ENCODE peak calls at places on chromosomes 3 and 15, in seven cellular contexts. One of them, this sample, is unnamed.

GRCh38 chr3:52743152-52743551 is 27.6 kb downstream of the NEK4 start:
- DNase-seq in T-helper 9 cell: no peak
- DNase-seq in neural crest cell: no peak
- DNase-seq in T-helper 2 cell: no peak
- DNase-seq in tibial nerve: no peak
- DNase-seq in progenitor cell of endocrine pancreas: no peak
- DNase-seq in AG20443: peak
- DNase-seq in this sample: no peak

GRCh38 chr3:143658869-143659268 is 189.4 kb downstream of the SLC9A9 start:
- DNase-seq in tibial nerve: no peak
- DNase-seq in T-helper 9 cell: no peak
- DNase-seq in progenitor cell of endocrine pancreas: no peak
- DNase-seq in T-helper 2 cell: no peak
- DNase-seq in neural crest cell: no peak
- DNase-seq in AG20443: peak
- DNase-seq in this sample: no peak

GRCh38 chr3:66582721-66583141 is 81.9 kb upstream of the LRIG1 start:
- DNase-seq in tibial nerve: peak
- DNase-seq in AG20443: peak
- DNase-seq in neural crest cell: no peak
- DNase-seq in T-helper 2 cell: peak
- DNase-seq in T-helper 9 cell: peak
- DNase-seq in progenitor cell of endocrine pancreas: no peak
- DNase-seq in this sample: no peak

GRCh38 chr3:56248021-56248420 is 220.2 kb downstream of the ERC2 start:
- DNase-seq in AG20443: no peak
- DNase-seq in neural crest cell: no peak
- DNase-seq in progenitor cell of endocrine pancreas: no peak
- DNase-seq in T-helper 9 cell: no peak
- DNase-seq in T-helper 2 cell: no peak
- DNase-seq in tibial nerve: no peak
- DNase-seq in this sample: no peak

GRCh38 chr15:74172751-74173544 is 562 bp upstream of the ISLR start:
- DNase-seq in AG20443: peak
- DNase-seq in T-helper 9 cell: no peak
- DNase-seq in progenitor cell of endocrine pancreas: no peak
- DNase-seq in tibial nerve: peak
- DNase-seq in T-helper 2 cell: no peak
- DNase-seq in neural crest cell: no peak
- DNase-seq in this sample: peak

GRCh38 chr3:46695177-46695961 is 1.9 kb upstream of the ALS2CL start:
- DNase-seq in AG20443: no peak
- DNase-seq in progenitor cell of endocrine pancreas: peak
- DNase-seq in neural crest cell: peak
- DNase-seq in T-helper 9 cell: peak
- DNase-seq in T-helper 2 cell: peak
- DNase-seq in tibial nerve: peak
- DNase-seq in this sample: peak

GRCh38 chr3:166283856-166284255 is 446.6 kb upstream of the BCHE start:
- DNase-seq in T-helper 9 cell: no peak
- DNase-seq in tibial nerve: no peak
- DNase-seq in T-helper 2 cell: no peak
- DNase-seq in AG20443: peak
- DNase-seq in progenitor cell of endocrine pancreas: no peak
- DNase-seq in neural crest cell: no peak
- DNase-seq in this sample: peak

GRCh38 chr15:64558460-64559179 is 98.2 kb downstream of the ZNF609 start:
- DNase-seq in T-helper 9 cell: no peak
- DNase-seq in AG20443: peak
- DNase-seq in T-helper 2 cell: no peak
- DNase-seq in tibial nerve: no peak
- DNase-seq in progenitor cell of endocrine pancreas: no peak
- DNase-seq in neural crest cell: no peak
- DNase-seq in this sample: no peak

GRCh38 chr15:101152914-101153313 is 98.9 kb downstream of the CHSY1 start:
- DNase-seq in tibial nerve: no peak
- DNase-seq in neural crest cell: peak
- DNase-seq in progenitor cell of endocrine pancreas: no peak
- DNase-seq in T-helper 9 cell: no peak
- DNase-seq in T-helper 2 cell: peak
- DNase-seq in AG20443: no peak
- DNase-seq in this sample: no peak

GRCh38 chr15:65856821-65857455 is 12.4 kb upstream of the RAB11A start:
- DNase-seq in AG20443: peak
- DNase-seq in T-helper 2 cell: peak
- DNase-seq in tibial nerve: peak
- DNase-seq in T-helper 9 cell: peak
- DNase-seq in progenitor cell of endocrine pancreas: no peak
- DNase-seq in neural crest cell: peak
- DNase-seq in this sample: peak

GRCh38 chr3:9388142-9388541 is 9.3 kb upstream of the SETD5 start:
- DNase-seq in AG20443: no peak
- DNase-seq in neural crest cell: no peak
- DNase-seq in tibial nerve: no peak
- DNase-seq in T-helper 9 cell: no peak
- DNase-seq in T-helper 2 cell: no peak
- DNase-seq in progenitor cell of endocrine pancreas: no peak
- DNase-seq in this sample: no peak

GRCh38 chr15:88746451-88746850 is 56.8 kb upstream of the ACAN start:
- DNase-seq in progenitor cell of endocrine pancreas: no peak
- DNase-seq in T-helper 2 cell: no peak
- DNase-seq in tibial nerve: no peak
- DNase-seq in neural crest cell: no peak
- DNase-seq in T-helper 9 cell: no peak
- DNase-seq in AG20443: no peak
- DNase-seq in this sample: no peak

GRCh38 chr3:142104763-142105162 is 44.6 kb downstream of the TFDP2 start:
- DNase-seq in progenitor cell of endocrine pancreas: no peak
- DNase-seq in neural crest cell: no peak
- DNase-seq in T-helper 2 cell: no peak
- DNase-seq in tibial nerve: no peak
- DNase-seq in T-helper 9 cell: no peak
- DNase-seq in AG20443: no peak
- DNase-seq in this sample: no peak

GRCh38 chr3:151974067-151974466 is 100.6 kb downstream of the SUCNR1 start:
- DNase-seq in AG20443: peak
- DNase-seq in neural crest cell: no peak
- DNase-seq in T-helper 2 cell: no peak
- DNase-seq in progenitor cell of endocrine pancreas: no peak
- DNase-seq in tibial nerve: no peak
- DNase-seq in T-helper 9 cell: no peak
- DNase-seq in this sample: no peak

GRCh38 chr3:170767576-170767941 is 102.4 kb downstream of the RPL22L1 start:
- DNase-seq in AG20443: no peak
- DNase-seq in T-helper 2 cell: no peak
- DNase-seq in tibial nerve: no peak
- DNase-seq in neural crest cell: no peak
- DNase-seq in T-helper 9 cell: no peak
- DNase-seq in progenitor cell of endocrine pancreas: no peak
- DNase-seq in this sample: no peak

GRCh38 chr3:42803800-42804112 is 534 bp downstream of the HIGD1A start:
- DNase-seq in neural crest cell: no peak
- DNase-seq in T-helper 2 cell: peak
- DNase-seq in AG20443: peak
- DNase-seq in T-helper 9 cell: peak
- DNase-seq in tibial nerve: no peak
- DNase-seq in progenitor cell of endocrine pancreas: peak
- DNase-seq in this sample: peak

GRCh38 chr3:52788890-52789745 is 5.5 kb upstream of the ITIH3 start:
- DNase-seq in tibial nerve: no peak
- DNase-seq in T-helper 2 cell: no peak
- DNase-seq in AG20443: no peak
- DNase-seq in T-helper 9 cell: no peak
- DNase-seq in progenitor cell of endocrine pancreas: no peak
- DNase-seq in neural crest cell: no peak
- DNase-seq in this sample: no peak

GRCh38 chr3:11007534-11007933 is 15.0 kb downstream of the SLC6A1 start:
- DNase-seq in T-helper 2 cell: no peak
- DNase-seq in AG20443: no peak
- DNase-seq in neural crest cell: no peak
- DNase-seq in tibial nerve: no peak
- DNase-seq in progenitor cell of endocrine pancreas: no peak
- DNase-seq in T-helper 9 cell: no peak
- DNase-seq in this sample: no peak

GRCh38 chr15:33720952-33721351 is 247.3 kb upstream of the CHRM5 start:
- DNase-seq in AG20443: no peak
- DNase-seq in progenitor cell of endocrine pancreas: no peak
- DNase-seq in T-helper 2 cell: no peak
- DNase-seq in neural crest cell: no peak
- DNase-seq in T-helper 9 cell: no peak
- DNase-seq in tibial nerve: no peak
- DNase-seq in this sample: no peak

GRCh38 chr3:136805795-136806194 is 13.1 kb upstream of the SLC35G2 start:
- DNase-seq in neural crest cell: no peak
- DNase-seq in progenitor cell of endocrine pancreas: no peak
- DNase-seq in tibial nerve: no peak
- DNase-seq in T-helper 2 cell: no peak
- DNase-seq in AG20443: no peak
- DNase-seq in T-helper 9 cell: no peak
- DNase-seq in this sample: no peak

GRCh38 chr3:72418149-72418686 is 430.0 kb downstream of the SHQ1 start:
- DNase-seq in T-helper 9 cell: no peak
- DNase-seq in T-helper 2 cell: peak
- DNase-seq in neural crest cell: no peak
- DNase-seq in AG20443: no peak
- DNase-seq in tibial nerve: no peak
- DNase-seq in progenitor cell of endocrine pancreas: no peak
- DNase-seq in this sample: no peak

GRCh38 chr3:190105876-190106275 is 14.8 kb downstream of the P3H2 start:
- DNase-seq in neural crest cell: no peak
- DNase-seq in T-helper 9 cell: no peak
- DNase-seq in tibial nerve: no peak
- DNase-seq in T-helper 2 cell: no peak
- DNase-seq in AG20443: peak
- DNase-seq in progenitor cell of endocrine pancreas: no peak
- DNase-seq in this sample: no peak

GRCh38 chr3:25548836-25549235 is 115.9 kb downstream of the TOP2B start:
- DNase-seq in neural crest cell: no peak
- DNase-seq in AG20443: no peak
- DNase-seq in T-helper 2 cell: no peak
- DNase-seq in T-helper 9 cell: no peak
- DNase-seq in tibial nerve: no peak
- DNase-seq in progenitor cell of endocrine pancreas: no peak
- DNase-seq in this sample: no peak

GRCh38 chr15:42157981-42158765 is 1.7 kb upstream of the PLA2G4F start:
- DNase-seq in tibial nerve: no peak
- DNase-seq in T-helper 9 cell: no peak
- DNase-seq in AG20443: peak
- DNase-seq in progenitor cell of endocrine pancreas: no peak
- DNase-seq in neural crest cell: no peak
- DNase-seq in T-helper 2 cell: no peak
- DNase-seq in this sample: no peak

GRCh38 chr15:90192961-90193786 is 8.0 kb upstream of the SEMA4B start:
- DNase-seq in AG20443: peak
- DNase-seq in neural crest cell: no peak
- DNase-seq in progenitor cell of endocrine pancreas: no peak
- DNase-seq in T-helper 9 cell: no peak
- DNase-seq in tibial nerve: no peak
- DNase-seq in T-helper 2 cell: no peak
- DNase-seq in this sample: no peak

GRCh38 chr3:103440539-103441113 is 1005.8 kb downstream of the ZPLD1 start:
- DNase-seq in T-helper 9 cell: no peak
- DNase-seq in neural crest cell: no peak
- DNase-seq in AG20443: no peak
- DNase-seq in T-helper 2 cell: no peak
- DNase-seq in progenitor cell of endocrine pancreas: no peak
- DNase-seq in tibial nerve: no peak
- DNase-seq in this sample: peak

GRCh38 chr15:96328101-96328958 is 2.2 kb upstream of the NR2F2 start:
- DNase-seq in AG20443: no peak
- DNase-seq in T-helper 2 cell: no peak
- DNase-seq in T-helper 9 cell: no peak
- DNase-seq in tibial nerve: no peak
- DNase-seq in neural crest cell: no peak
- DNase-seq in progenitor cell of endocrine pancreas: no peak
- DNase-seq in this sample: no peak

GRCh38 chr15:66946578-66947164 is 118.7 kb upstream of the SMAD3 start:
- DNase-seq in AG20443: peak
- DNase-seq in progenitor cell of endocrine pancreas: peak
- DNase-seq in T-helper 2 cell: peak
- DNase-seq in neural crest cell: peak
- DNase-seq in tibial nerve: peak
- DNase-seq in T-helper 9 cell: peak
- DNase-seq in this sample: peak

This sample was measured in cardiac muscle cell.